ENCODE peak calls at places on chromosome 20, in ten cellular contexts. D is astrocyte; P is breast epithelium; W is heart right ventricle; H is brain microvascular endothelial cell; J is cardiac muscle cell; Z is left lung; L is CD4-positive, alpha-beta memory T cell; Q is H7; U is BJ. B is an unnamed sample.
A peak's percentile ranks its signal among the peaks of the same experiment; 100 is the strongest.

GRCh38 chr20:38932457-38933120 is 6.4 kb downstream of the FAM83D start:
- DNase-seq in J (no peak), U (no peak), L (no peak), H (peak; percentile 26), D (peak; percentile 71), W (no peak), P (no peak), Q (no peak), Z (no peak), B (peak; percentile 13)

GRCh38 chr20:42735539-42735938 is 454.2 kb downstream of the PTPRT start:
- DNase-seq in P (no peak), Z (no peak), H (no peak), W (no peak), Q (no peak), J (no peak), L (no peak), U (no peak), D (no peak), B (no peak)

GRCh38 chr20:53002786-53003185 is 30.6 kb downstream of the TSHZ2 start:
- DNase-seq in Z (no peak), H (no peak), W (no peak), Q (no peak), D (peak; percentile 56), P (no peak), L (no peak), U (no peak), J (no peak), B (no peak)

GRCh38 chr20:63979221-63979548 is 257 bp downstream of the SAMD10 start:
- DNase-seq in P (no peak), D (no peak), J (no peak), U (no peak), W (no peak), H (no peak), Z (peak; percentile 85), L (no peak), Q (peak; percentile 88), B (no peak)

GRCh38 chr20:23116301-23117089 is 30.4 kb upstream of the CD93 start:
- DNase-seq in P (no peak), Z (no peak), W (no peak), U (peak; percentile 5), H (no peak), J (peak; percentile 27), Q (no peak), D (no peak), L (no peak), B (peak; percentile 83)

GRCh38 chr20:58553841-58554240 is 38.6 kb upstream of the APCDD1L start:
- DNase-seq in W (no peak), P (peak; percentile 19), Q (no peak), D (peak; percentile 75), H (no peak), Z (no peak), U (no peak), J (no peak), L (no peak), B (no peak)

GRCh38 chr20:23640873-23641667 is 3.3 kb upstream of the CST3 start:
- DNase-seq in Q (no peak), L (no peak), J (no peak), U (no peak), Z (no peak), P (no peak), H (no peak), W (no peak), D (no peak), B (no peak)

GRCh38 chr20:16437387-16437990 is 135.8 kb downstream of the KIF16B start:
- DNase-seq in H (no peak), W (no peak), J (no peak), Q (no peak), U (no peak), P (no peak), D (no peak), Z (no peak), L (no peak), B (peak; percentile 44)

DNA sequence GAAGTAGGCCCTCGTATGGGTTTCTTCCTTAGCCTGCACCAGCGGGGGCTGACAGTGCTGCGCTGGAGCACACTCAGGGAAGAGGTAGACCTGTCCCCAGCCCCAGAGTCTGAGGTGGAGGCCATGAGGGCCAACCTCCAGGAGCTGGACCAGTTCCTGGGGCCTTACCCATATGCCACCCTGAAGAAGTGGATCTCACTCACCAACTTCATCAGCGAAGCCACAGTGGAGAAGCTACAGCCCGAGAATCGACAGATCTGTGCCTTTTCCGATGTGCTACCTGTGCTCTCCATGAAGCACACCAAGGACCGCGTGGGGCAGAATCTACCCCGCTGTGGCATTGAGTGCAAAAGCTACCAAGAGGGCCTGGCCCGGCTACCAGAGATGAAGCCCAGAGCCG is 3.8 kb downstream of the AAR2 start:
- DNase-seq in L (no peak), U (no peak), J (no peak), Q (no peak), W (no peak), Z (no peak), H (no peak), P (no peak), D (no peak), B (no peak)
- H3K36me3 ChIP-seq in L (peaks cover 30% of the 10 kb centered on the region), U (peaks cover 12% of the 10 kb centered on the region), J (peaks cover 38% of the 10 kb centered on the region), Q (peaks cover 25% of the 10 kb centered on the region), W (peaks cover 22% of the 10 kb centered on the region), Z (peaks cover 64% of the 10 kb centered on the region), H (peaks cover 34% of the 10 kb centered on the region), P (peaks cover 5% of the 10 kb centered on the region), D (peaks cover 25% of the 10 kb centered on the region), B (peaks cover 10% of the 10 kb centered on the region)

DNA sequence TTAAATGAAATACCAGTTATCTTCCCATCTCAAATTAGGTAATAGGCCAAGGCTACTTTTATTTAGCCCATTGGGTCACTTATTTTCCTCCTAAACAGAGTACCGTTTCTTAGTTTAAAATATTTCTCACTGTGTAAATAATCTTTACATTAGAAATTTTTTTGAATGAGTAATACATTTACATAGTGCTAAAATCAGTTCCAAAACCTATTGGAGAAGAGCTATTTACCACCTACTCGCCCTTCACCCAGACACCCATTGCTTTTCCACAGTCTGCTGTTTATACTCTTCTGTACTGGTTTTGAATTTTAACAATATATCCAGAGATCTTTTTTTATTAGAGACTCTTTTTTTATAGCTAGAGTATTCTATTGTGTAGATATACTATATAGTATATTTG is 36.9 kb downstream of the MCM8 start:
- DNase-seq in P (no peak), Q (no peak), J (no peak), D (no peak), U (no peak), W (no peak), Z (no peak), H (no peak), L (no peak), B (no peak)
- H3K36me3 ChIP-seq in P (peaks cover 8% of the 10 kb centered on the region), Q (peaks cover 6% of the 10 kb centered on the region), J (peaks cover 17% of the 10 kb centered on the region), D (peaks cover 8% of the 10 kb centered on the region), U (no peaks in the 10 kb centered on the region), W (peaks cover 11% of the 10 kb centered on the region), Z (peaks cover 58% of the 10 kb centered on the region), H (no peaks in the 10 kb centered on the region), L (no peaks in the 10 kb centered on the region), B (no peaks in the 10 kb centered on the region)

GRCh38 chr20:44596010-44596409 is 13.6 kb downstream of the PKIG start:
- DNase-seq in W (no peak), J (no peak), L (no peak), Q (no peak), U (no peak), P (no peak), D (no peak), Z (no peak), H (no peak), B (peak; percentile 69)

GRCh38 chr20:44597516-44597915 is 15.1 kb downstream of the PKIG start:
- DNase-seq in L (no peak), H (no peak), Z (no peak), W (no peak), P (no peak), U (no peak), Q (no peak), D (no peak), J (no peak), B (no peak)

GRCh38 chr20:44597930-44598329 is 15.6 kb downstream of the PKIG start:
- DNase-seq in Z (no peak), Q (no peak), D (peak; percentile 8), W (no peak), P (no peak), L (no peak), J (no peak), U (no peak), H (no peak), B (no peak)

GRCh38 chr20:44598413-44599290 is 16.3 kb downstream of the PKIG start:
- DNase-seq in P (no peak), D (no peak), J (no peak), H (no peak), Z (no peak), L (no peak), U (no peak), W (peak; percentile 83), Q (peak; percentile 60), B (no peak)

DNA sequence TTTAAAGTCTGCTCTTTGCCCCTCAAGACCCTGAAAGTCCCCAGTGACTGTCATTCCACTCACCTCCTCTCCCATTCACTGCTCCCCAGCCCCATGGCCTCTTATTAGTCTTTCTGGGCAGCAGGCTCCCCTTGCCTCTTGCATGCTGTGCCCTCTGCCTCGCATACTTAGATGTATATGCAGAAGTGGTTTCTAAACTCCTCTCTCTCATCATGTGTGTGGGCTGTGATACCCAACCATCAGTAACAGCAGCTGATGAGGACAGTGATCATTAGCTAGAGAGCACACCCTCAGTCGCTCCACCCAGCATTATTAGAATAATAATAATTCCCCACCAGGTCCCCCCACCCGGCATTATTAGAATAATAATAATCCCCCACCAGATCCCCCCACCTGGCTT is 14.5 kb downstream of the PKIG start:
- DNase-seq in L (no peak), P (no peak), Z (no peak), J (no peak), W (no peak), H (no peak), U (no peak), D (no peak), Q (no peak), B (no peak)
- H3K36me3 ChIP-seq in L (no peaks in the 10 kb centered on the region), P (no peaks in the 10 kb centered on the region), Z (no peaks in the 10 kb centered on the region), J (no peaks in the 10 kb centered on the region), W (no peaks in the 10 kb centered on the region), H (no peaks in the 10 kb centered on the region), U (peaks cover 9% of the 10 kb centered on the region), D (no peaks in the 10 kb centered on the region), Q (no peaks in the 10 kb centered on the region), B (no peaks in the 10 kb centered on the region)

GRCh38 chr20:32511358-32512046 is 73.6 kb downstream of the NOL4L start:
- DNase-seq in J (no peak), D (no peak), Q (no peak), L (no peak), H (no peak), Z (peak; percentile 24), P (no peak), U (no peak), W (no peak), B (no peak)

GRCh38 chr20:32513031-32513866 is 71.9 kb downstream of the NOL4L start:
- DNase-seq in U (no peak), P (no peak), W (no peak), Q (peak; percentile 21), D (no peak), J (no peak), L (no peak), H (no peak), Z (peak; percentile 22), B (no peak)

GRCh38 chr20:32510601-32511357 is 74.4 kb downstream of the NOL4L start:
- DNase-seq in L (no peak), U (no peak), W (no peak), P (no peak), H (peak; percentile 4), Z (peak; percentile 45), D (no peak), J (peak; percentile 45), Q (peak; percentile 73), B (peak; percentile 68)

GRCh38 chr20:32510120-32510600 is 75.0 kb downstream of the NOL4L start:
- DNase-seq in H (no peak), J (no peak), P (no peak), Q (no peak), W (no peak), Z (peak; percentile 76), D (no peak), U (no peak), L (no peak), B (no peak)

DNA sequence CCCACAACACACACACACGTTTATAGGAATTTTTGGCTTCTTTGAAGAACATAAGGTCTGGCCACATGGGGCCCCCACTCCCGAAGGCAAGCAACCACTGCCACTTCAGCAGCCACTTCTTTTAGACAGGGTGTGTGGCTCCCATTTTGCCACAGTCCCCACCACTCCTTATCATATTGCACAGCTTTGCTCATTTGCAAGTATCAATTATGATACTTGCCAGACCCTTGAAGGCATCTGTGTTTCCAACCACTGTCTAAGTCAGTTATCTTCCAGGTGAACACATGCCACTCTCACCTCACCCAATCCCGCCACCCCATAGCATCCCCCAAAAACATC is 73.1 kb downstream of the NOL4L start:
- DNase-seq in J (no peak), Z (peak; percentile 5), L (no peak), H (no peak), Q (peak; percentile 10), U (no peak), D (no peak), W (no peak), P (no peak), B (no peak)
- H3K36me3 ChIP-seq in J (no peaks in the 10 kb centered on the region), Z (no peaks in the 10 kb centered on the region), L (peaks cover 19% of the 10 kb centered on the region), H (no peaks in the 10 kb centered on the region), Q (no peaks in the 10 kb centered on the region), U (no peaks in the 10 kb centered on the region), D (no peaks in the 10 kb centered on the region), W (no peaks in the 10 kb centered on the region), P (no peaks in the 10 kb centered on the region), B (no peaks in the 10 kb centered on the region)